ENCODE peak calls at places on chromosome 16, in ten cellular contexts. S, Y, C, E, P, K, B, Z, M and J are unnamed samples.

GRCh38 chr16:19135896-19136438 is 22.2 kb downstream of the ITPRIPL2 start:
- DNase-seq in S (peak; percentile 50), Y (peak; percentile 39), C (no peak), E (no peak), P (no peak), K (peak; percentile 83), B (no peak), Z (no peak), M (no peak), J (no peak)

GRCh38 chr16:81996664-81997529 is 14.4 kb downstream of the SDR42E1 start:
- DNase-seq in S (peak; percentile 57), Y (peak; percentile 77), C (no peak), E (peak; percentile 44), P (no peak), K (peak; percentile 58), B (peak; percentile 76), Z (peak; percentile 66), M (no peak), J (no peak)

GRCh38 chr16:69443809-69444611 is 19.6 kb downstream of the CYB5B start:
- DNase-seq in S (peak; percentile 47), Y (peak; percentile 72), C (peak; percentile 48), E (no peak), P (no peak), K (peak; percentile 28), B (no peak), Z (peak; percentile 66), M (peak; percentile 31), J (no peak)

GRCh38 chr16:56506941-56507340 is 12.9 kb downstream of the BBS2 start:
- DNase-seq in S (peak; percentile 80), Y (peak; percentile 78), C (no peak), E (no peak), P (no peak), K (no peak), B (peak; percentile 89), Z (peak; percentile 77), M (no peak), J (no peak)

GRCh38 chr16:27254262-27254811 is 14.2 kb downstream of the NSMCE1 start:
- DNase-seq in S (no peak), Y (no peak), C (no peak), E (no peak), P (no peak), K (no peak), B (no peak), Z (no peak), M (no peak), J (no peak)

GRCh38 chr16:9053006-9053601 is 38.3 kb upstream of the HAPSTR1 start:
- DNase-seq in S (peak; percentile 75), Y (peak; percentile 83), C (no peak), E (peak; percentile 47), P (peak; percentile 98), K (peak; percentile 95), B (peak; percentile 79), Z (peak; percentile 88), M (peak; percentile 86), J (no peak)

GRCh38 chr16:29826342-29826695 is 6.1 kb downstream of the MVP start:
- DNase-seq in S (no peak), Y (no peak), C (no peak), E (no peak), P (no peak), K (no peak), B (no peak), Z (no peak), M (no peak), J (no peak)

GRCh38 chr16:50121721-50122445 is 31.2 kb upstream of the TENT4B start:
- DNase-seq in S (no peak), Y (no peak), C (no peak), E (no peak), P (no peak), K (no peak), B (no peak), Z (no peak), M (no peak), J (no peak)

GRCh38 chr16:51144203-51144602 is 6.9 kb downstream of the SALL1 start:
- DNase-seq in S (no peak), Y (no peak), C (no peak), E (no peak), P (no peak), K (no peak), B (peak; percentile 42), Z (no peak), M (no peak), J (no peak)

GRCh38 chr16:11253009-11253994 is 2.7 kb downstream of the SOCS1 start:
- DNase-seq in S (peak; percentile 84), Y (peak; percentile 30), C (peak; percentile 63), E (peak; percentile 61), P (no peak), K (no peak), B (peak; percentile 68), Z (no peak), M (no peak), J (no peak)

GRCh38 chr16:77585379-77585778 is 136.9 kb upstream of the NUDT7 start:
- DNase-seq in S (peak; percentile 41), Y (peak; percentile 91), C (no peak), E (peak; percentile 20), P (no peak), K (no peak), B (peak; percentile 93), Z (peak; percentile 77), M (no peak), J (no peak)

GRCh38 chr16:49757744-49758069 is 98.2 kb downstream of the ZNF423 start:
- DNase-seq in S (no peak), Y (no peak), C (no peak), E (no peak), P (peak; percentile 70), K (no peak), B (no peak), Z (no peak), M (no peak), J (no peak)

GRCh38 chr16:72945081-72945480 is 102.8 kb downstream of the ZFHX3 start:
- DNase-seq in S (no peak), Y (no peak), C (no peak), E (no peak), P (no peak), K (no peak), B (peak; percentile 53), Z (no peak), M (no peak), J (no peak)

GRCh38 chr16:68356249-68356918 is 45.6 kb downstream of the PRMT7 start:
- DNase-seq in S (no peak), Y (no peak), C (peak; percentile 40), E (peak; percentile 96), P (no peak), K (no peak), B (no peak), Z (no peak), M (peak; percentile 25), J (no peak)

GRCh38 chr16:81649561-81649960 is 129.5 kb upstream of the PLCG2 start:
- DNase-seq in S (peak; percentile 23), Y (no peak), C (no peak), E (no peak), P (no peak), K (no peak), B (peak; percentile 83), Z (no peak), M (no peak), J (no peak)

GRCh38 chr16:59886021-59886420 is 1151.9 kb upstream of the GOT2 start:
- DNase-seq in S (peak; percentile 5), Y (peak; percentile 41), C (no peak), E (peak; percentile 47), P (no peak), K (peak; percentile 61), B (peak; percentile 93), Z (peak; percentile 55), M (no peak), J (no peak)

DNA sequence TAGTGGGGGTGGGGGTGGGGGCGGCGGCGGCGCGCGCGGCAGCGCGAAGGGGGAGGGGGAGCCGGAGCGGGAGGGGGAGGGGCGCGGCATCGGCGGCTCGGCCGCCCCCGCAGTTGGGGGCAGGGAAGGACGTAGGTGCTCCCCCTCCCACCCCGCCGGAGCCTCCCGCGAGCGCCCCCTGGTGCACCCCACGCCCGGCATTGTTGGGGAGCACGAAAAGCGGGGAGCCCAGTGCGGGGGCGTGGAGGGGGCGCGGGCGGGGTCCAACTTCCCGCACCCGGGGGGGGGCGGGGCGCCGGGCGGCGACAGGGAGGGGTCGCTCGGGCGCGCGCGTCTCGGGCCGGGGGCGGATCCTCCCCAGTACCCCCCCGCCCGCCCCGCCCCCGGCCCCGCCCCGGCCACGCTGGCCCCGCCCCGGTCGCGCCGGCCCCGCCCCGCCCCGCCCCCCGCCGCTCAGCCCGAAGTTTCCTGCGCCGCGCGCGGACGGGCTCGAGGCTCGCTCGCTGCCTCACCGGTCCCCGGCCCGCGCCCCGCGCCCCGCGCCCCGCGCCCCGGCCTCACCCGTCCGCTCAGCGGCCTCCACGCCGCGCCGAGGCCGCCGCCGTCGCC is at the start of gene CACNA1H:
- DNase-seq in S (no peak), Y (no peak), C (peak; percentile 50), E (no peak), P (peak; percentile 53), K (no peak), B (peak; percentile 11), Z (no peak), M (peak; percentile 86), J (peak; percentile 83)
- TF ChIP-seq CTCF in S (peak; percentile 24), Y (no peak), C (peak; percentile 32), E (no peak), P (peak; percentile 66), K (peak; percentile 74), B (no peak), Z (no peak), M (no peak), J (no peak)

GRCh38 chr16:30893744-30894539 is at the start of gene BCL7C:
- DNase-seq in S (peak; percentile 80), Y (peak; percentile 82), C (peak; percentile 74), E (peak; percentile 93), P (peak; percentile 92), K (peak; percentile 93), B (peak; percentile 81), Z (peak; percentile 83), M (peak; percentile 96), J (peak; percentile 50)
- TF ChIP-seq CTCF in S (peak; percentile 49), Y (peak; percentile 25), C (no peak), E (peak; percentile 31), P (peak; percentile 55), K (peak; percentile 67), B (peak; percentile 25), Z (no peak), M (peak; percentile 47), J (peak; percentile 42)

DNA sequence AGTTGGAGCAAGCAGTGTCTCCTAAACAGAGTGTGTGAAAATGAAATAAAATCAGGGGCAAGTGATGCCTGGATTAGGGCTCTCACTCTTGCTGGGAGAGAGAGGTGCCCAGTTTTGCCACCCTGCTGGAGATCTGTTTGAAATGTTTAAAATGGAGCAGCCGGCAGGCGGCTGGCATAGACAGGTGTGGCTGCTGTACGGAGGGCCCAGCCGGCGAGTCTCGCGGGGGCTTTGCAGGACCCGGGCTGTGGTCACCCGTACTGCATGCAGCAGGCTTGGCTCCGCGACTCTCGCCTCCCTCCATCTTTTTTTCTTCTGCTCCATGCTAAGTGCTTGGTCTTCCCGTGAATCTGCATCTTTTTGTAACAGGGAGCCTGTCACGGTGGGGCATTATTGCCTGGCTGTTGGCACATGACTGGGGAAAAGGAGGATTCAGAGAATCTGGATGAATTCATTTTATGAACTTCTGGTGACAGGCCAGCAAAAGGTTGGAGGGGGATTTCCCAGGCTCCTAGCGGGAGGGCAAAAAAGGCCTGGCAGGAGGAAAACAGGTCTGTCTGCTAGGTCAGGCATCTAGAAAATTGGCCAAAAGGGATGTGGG is 1.8 kb downstream of the ZNRF1 start:
- DNase-seq in S (peak; percentile 37), Y (peak; percentile 46), C (no peak), E (peak; percentile 59), P (no peak), K (no peak), B (peak; percentile 27), Z (peak; percentile 24), M (peak; percentile 61), J (no peak)
- TF ChIP-seq CTCF in S (no peak), Y (no peak), C (no peak), E (no peak), P (no peak), K (no peak), B (no peak), Z (no peak), M (no peak), J (no peak)

GRCh38 chr16:2278272-2278608 is 10.3 kb upstream of the RNPS1 start:
- DNase-seq in S (no peak), Y (no peak), C (no peak), E (no peak), P (peak; percentile 56), K (no peak), B (no peak), Z (no peak), M (no peak), J (no peak)
- TF ChIP-seq CTCF in S (no peak), Y (no peak), C (no peak), E (peak; percentile 3), P (peak; percentile 56), K (no peak), B (no peak), Z (no peak), M (no peak), J (no peak)